ENCODE peak calls at places on chromosomes 11 and 22, in seven cellular contexts. One of them, this sample, is unnamed.

GRCh38 chr11:94895451-94895850 is 77.9 kb downstream of the CWC15 start:
- DNase-seq in PC-3: no peak
- DNase-seq in NAMALWA: no peak
- DNase-seq in astrocyte of the spinal cord: peak; percentile 82
- DNase-seq in GM13976: no peak
- DNase-seq in left ventricle myocardium inferior: no peak
- DNase-seq in T-helper 2 cell: no peak
- DNase-seq in this sample: peak; percentile 31

GRCh38 chr11:77784572-77784971 is 36.0 kb downstream of the RSF1 start:
- DNase-seq in left ventricle myocardium inferior: no peak
- DNase-seq in PC-3: no peak
- DNase-seq in NAMALWA: no peak
- DNase-seq in astrocyte of the spinal cord: no peak
- DNase-seq in T-helper 2 cell: no peak
- DNase-seq in GM13976: no peak
- DNase-seq in this sample: no peak

GRCh38 chr11:30984442-30984816 is 385.1 kb downstream of the DCDC1 start:
- DNase-seq in GM13976: no peak
- DNase-seq in T-helper 2 cell: no peak
- DNase-seq in PC-3: no peak
- DNase-seq in left ventricle myocardium inferior: no peak
- DNase-seq in NAMALWA: no peak
- DNase-seq in astrocyte of the spinal cord: peak; percentile 28
- DNase-seq in this sample: peak; percentile 64

GRCh38 chr11:61158691-61159381 is 2.4 kb downstream of the VPS37C start:
- DNase-seq in T-helper 2 cell: peak; percentile 24
- DNase-seq in astrocyte of the spinal cord: peak; percentile 58
- DNase-seq in GM13976: no peak
- DNase-seq in left ventricle myocardium inferior: no peak
- DNase-seq in PC-3: peak; percentile 93
- DNase-seq in NAMALWA: no peak
- DNase-seq in this sample: peak; percentile 68

GRCh38 chr11:101436511-101437142 is 147.2 kb downstream of the TRPC6 start:
- DNase-seq in NAMALWA: peak; percentile 56
- DNase-seq in left ventricle myocardium inferior: no peak
- DNase-seq in astrocyte of the spinal cord: peak; percentile 47
- DNase-seq in T-helper 2 cell: peak; percentile 6
- DNase-seq in GM13976: peak; percentile 25
- DNase-seq in PC-3: peak; percentile 77
- DNase-seq in this sample: peak; percentile 59

GRCh38 chr22:27336151-27337090 is 465.1 kb downstream of the MN1 start:
- DNase-seq in T-helper 2 cell: no peak
- DNase-seq in left ventricle myocardium inferior: no peak
- DNase-seq in astrocyte of the spinal cord: peak; percentile 48
- DNase-seq in PC-3: peak; percentile 19
- DNase-seq in GM13976: no peak
- DNase-seq in NAMALWA: no peak
- DNase-seq in this sample: no peak

GRCh38 chr22:41966607-41967240 is 2.5 kb upstream of the SEPTIN3 start:
- DNase-seq in NAMALWA: peak; percentile 72
- DNase-seq in T-helper 2 cell: peak; percentile 79
- DNase-seq in left ventricle myocardium inferior: no peak
- DNase-seq in GM13976: peak; percentile 74
- DNase-seq in PC-3: peak; percentile 80
- DNase-seq in astrocyte of the spinal cord: peak; percentile 85
- DNase-seq in this sample: peak; percentile 97

GRCh38 chr22:24189249-24190158 is 8.2 kb downstream of the SUSD2 start:
- DNase-seq in GM13976: peak; percentile 90
- DNase-seq in astrocyte of the spinal cord: peak; percentile 50
- DNase-seq in left ventricle myocardium inferior: peak; percentile 79
- DNase-seq in PC-3: peak; percentile 69
- DNase-seq in T-helper 2 cell: peak; percentile 44
- DNase-seq in NAMALWA: peak; percentile 55
- DNase-seq in this sample: peak; percentile 76

GRCh38 chr22:43945632-43946390 is 9.4 kb upstream of the SAMM50 start:
- DNase-seq in PC-3: peak; percentile 62
- DNase-seq in left ventricle myocardium inferior: peak; percentile 30
- DNase-seq in NAMALWA: peak; percentile 85
- DNase-seq in GM13976: peak; percentile 86
- DNase-seq in T-helper 2 cell: peak; percentile 76
- DNase-seq in astrocyte of the spinal cord: peak; percentile 44
- DNase-seq in this sample: peak; percentile 73

GRCh38 chr11:122746050-122746478 is 90.5 kb downstream of the UBASH3B start:
- DNase-seq in PC-3: no peak
- DNase-seq in astrocyte of the spinal cord: no peak
- DNase-seq in left ventricle myocardium inferior: no peak
- DNase-seq in NAMALWA: peak; percentile 30
- DNase-seq in GM13976: peak; percentile 84
- DNase-seq in T-helper 2 cell: peak; percentile 89
- DNase-seq in this sample: no peak

GRCh38 chr11:91170711-91171110 is 947.9 kb upstream of the CHORDC1 start:
- DNase-seq in left ventricle myocardium inferior: no peak
- DNase-seq in NAMALWA: no peak
- DNase-seq in GM13976: no peak
- DNase-seq in PC-3: no peak
- DNase-seq in astrocyte of the spinal cord: no peak
- DNase-seq in T-helper 2 cell: no peak
- DNase-seq in this sample: no peak

GRCh38 chr11:78147807-78148206 is 8.4 kb upstream of the ALG8 start:
- DNase-seq in astrocyte of the spinal cord: no peak
- DNase-seq in NAMALWA: no peak
- DNase-seq in GM13976: no peak
- DNase-seq in T-helper 2 cell: no peak
- DNase-seq in left ventricle myocardium inferior: no peak
- DNase-seq in PC-3: no peak
- DNase-seq in this sample: no peak

GRCh38 chr22:37681556-37682049 is 4.5 kb upstream of the NOL12 start:
- DNase-seq in astrocyte of the spinal cord: peak; percentile 74
- DNase-seq in T-helper 2 cell: peak; percentile 76
- DNase-seq in NAMALWA: peak; percentile 86
- DNase-seq in PC-3: peak; percentile 74
- DNase-seq in left ventricle myocardium inferior: peak; percentile 61
- DNase-seq in GM13976: peak; percentile 85
- DNase-seq in this sample: peak; percentile 88

GRCh38 chr11:68990995-68991780 is 10.4 kb upstream of the MRGPRD start:
- DNase-seq in astrocyte of the spinal cord: no peak
- DNase-seq in NAMALWA: no peak
- DNase-seq in T-helper 2 cell: no peak
- DNase-seq in PC-3: no peak
- DNase-seq in GM13976: no peak
- DNase-seq in left ventricle myocardium inferior: no peak
- DNase-seq in this sample: no peak

GRCh38 chr11:120612363-120613263 is 101.1 kb downstream of the GRIK4 start:
- DNase-seq in astrocyte of the spinal cord: no peak
- DNase-seq in T-helper 2 cell: peak; percentile 38
- DNase-seq in NAMALWA: no peak
- DNase-seq in PC-3: no peak
- DNase-seq in left ventricle myocardium inferior: peak; percentile 61
- DNase-seq in GM13976: peak; percentile 80
- DNase-seq in this sample: peak; percentile 41

GRCh38 chr11:69400769-69401590 is 80.5 kb upstream of the LINC01488 start:
- DNase-seq in GM13976: no peak
- DNase-seq in NAMALWA: no peak
- DNase-seq in astrocyte of the spinal cord: no peak
- DNase-seq in PC-3: no peak
- DNase-seq in T-helper 2 cell: no peak
- DNase-seq in left ventricle myocardium inferior: no peak
- DNase-seq in this sample: no peak

GRCh38 chr11:17273668-17274321 is 2.7 kb upstream of the NUCB2 start:
- DNase-seq in T-helper 2 cell: peak; percentile 70
- DNase-seq in GM13976: no peak
- DNase-seq in NAMALWA: peak; percentile 64
- DNase-seq in astrocyte of the spinal cord: no peak
- DNase-seq in PC-3: no peak
- DNase-seq in left ventricle myocardium inferior: no peak
- DNase-seq in this sample: no peak

GRCh38 chr11:67397536-67397935 is 4.1 kb downstream of the PPP1CA start:
- DNase-seq in NAMALWA: no peak
- DNase-seq in GM13976: no peak
- DNase-seq in astrocyte of the spinal cord: no peak
- DNase-seq in left ventricle myocardium inferior: no peak
- DNase-seq in T-helper 2 cell: no peak
- DNase-seq in PC-3: no peak
- DNase-seq in this sample: no peak

GRCh38 chr11:126114486-126115252 is 52.0 kb upstream of the CDON start:
- DNase-seq in T-helper 2 cell: no peak
- DNase-seq in PC-3: no peak
- DNase-seq in NAMALWA: peak; percentile 7
- DNase-seq in GM13976: no peak
- DNase-seq in astrocyte of the spinal cord: no peak
- DNase-seq in left ventricle myocardium inferior: no peak
- DNase-seq in this sample: no peak

GRCh38 chr22:29463487-29464088 is 16.4 kb upstream of the NEFH start:
- DNase-seq in PC-3: no peak
- DNase-seq in left ventricle myocardium inferior: no peak
- DNase-seq in GM13976: no peak
- DNase-seq in astrocyte of the spinal cord: no peak
- DNase-seq in NAMALWA: no peak
- DNase-seq in T-helper 2 cell: no peak
- DNase-seq in this sample: no peak

GRCh38 chr22:19916941-19917340 is 24.6 kb upstream of the COMT start:
- DNase-seq in PC-3: no peak
- DNase-seq in NAMALWA: no peak
- DNase-seq in GM13976: no peak
- DNase-seq in left ventricle myocardium inferior: no peak
- DNase-seq in T-helper 2 cell: no peak
- DNase-seq in astrocyte of the spinal cord: no peak
- DNase-seq in this sample: no peak

GRCh38 chr22:45540122-45540521 is 37.4 kb downstream of the FBLN1 start:
- DNase-seq in NAMALWA: no peak
- DNase-seq in T-helper 2 cell: no peak
- DNase-seq in astrocyte of the spinal cord: peak; percentile 39
- DNase-seq in left ventricle myocardium inferior: no peak
- DNase-seq in PC-3: no peak
- DNase-seq in GM13976: no peak
- DNase-seq in this sample: no peak

GRCh38 chr11:114942207-114942606 is 263.9 kb downstream of the NXPE2 start:
- DNase-seq in T-helper 2 cell: no peak
- DNase-seq in left ventricle myocardium inferior: no peak
- DNase-seq in PC-3: no peak
- DNase-seq in NAMALWA: no peak
- DNase-seq in GM13976: no peak
- DNase-seq in astrocyte of the spinal cord: no peak
- DNase-seq in this sample: no peak

GRCh38 chr11:116657842-116658825 is 114.7 kb downstream of the BUD13 start:
- DNase-seq in PC-3: no peak
- DNase-seq in left ventricle myocardium inferior: no peak
- DNase-seq in NAMALWA: no peak
- DNase-seq in GM13976: no peak
- DNase-seq in T-helper 2 cell: no peak
- DNase-seq in astrocyte of the spinal cord: no peak
- DNase-seq in this sample: peak; percentile 16

GRCh38 chr11:45252134-45252856 is 33.8 kb downstream of the SYT13 start:
- DNase-seq in PC-3: peak; percentile 60
- DNase-seq in T-helper 2 cell: peak; percentile 15
- DNase-seq in astrocyte of the spinal cord: peak; percentile 23
- DNase-seq in NAMALWA: peak; percentile 73
- DNase-seq in left ventricle myocardium inferior: peak; percentile 64
- DNase-seq in GM13976: peak; percentile 71
- DNase-seq in this sample: peak; percentile 37

GRCh38 chr22:40405178-40406062 is 35.0 kb downstream of the SGSM3 start:
- DNase-seq in NAMALWA: no peak
- DNase-seq in astrocyte of the spinal cord: no peak
- DNase-seq in T-helper 2 cell: no peak
- DNase-seq in left ventricle myocardium inferior: no peak
- DNase-seq in PC-3: no peak
- DNase-seq in GM13976: no peak
- DNase-seq in this sample: no peak

GRCh38 chr11:117037279-117037951 is 60.8 kb downstream of the SIK3 start:
- DNase-seq in T-helper 2 cell: peak; percentile 16
- DNase-seq in PC-3: no peak
- DNase-seq in astrocyte of the spinal cord: no peak
- DNase-seq in GM13976: no peak
- DNase-seq in NAMALWA: peak; percentile 42
- DNase-seq in left ventricle myocardium inferior: no peak
- DNase-seq in this sample: no peak

GRCh38 chr11:43735931-43736330 is 55.4 kb downstream of the HSD17B12 start:
- DNase-seq in T-helper 2 cell: no peak
- DNase-seq in left ventricle myocardium inferior: no peak
- DNase-seq in GM13976: no peak
- DNase-seq in astrocyte of the spinal cord: peak; percentile 64
- DNase-seq in PC-3: peak; percentile 83
- DNase-seq in NAMALWA: no peak
- DNase-seq in this sample: peak; percentile 47

GRCh38 chr22:43269325-43270040 is 73.7 kb downstream of the SCUBE1 start:
- DNase-seq in PC-3: no peak
- DNase-seq in GM13976: no peak
- DNase-seq in NAMALWA: no peak
- DNase-seq in left ventricle myocardium inferior: no peak
- DNase-seq in T-helper 2 cell: no peak
- DNase-seq in astrocyte of the spinal cord: no peak
- DNase-seq in this sample: no peak

GRCh38 chr11:299951-300735 is 817 bp upstream of the IFITM5 start:
- DNase-seq in NAMALWA: no peak
- DNase-seq in T-helper 2 cell: no peak
- DNase-seq in GM13976: peak; percentile 58
- DNase-seq in left ventricle myocardium inferior: peak; percentile 15
- DNase-seq in PC-3: no peak
- DNase-seq in astrocyte of the spinal cord: no peak
- DNase-seq in this sample: no peak

GRCh38 chr11:59186130-59186594 is 14.2 kb downstream of the DTX4 start:
- DNase-seq in astrocyte of the spinal cord: no peak
- DNase-seq in left ventricle myocardium inferior: no peak
- DNase-seq in T-helper 2 cell: peak; percentile 43
- DNase-seq in PC-3: peak; percentile 76
- DNase-seq in GM13976: peak; percentile 80
- DNase-seq in NAMALWA: peak; percentile 62
- DNase-seq in this sample: peak; percentile 46

This sample was measured in ELR.